ENCODE peak calls at places on chromosomes 1 and 21, in four cellular contexts. B, A, L and E are unnamed samples.

GRCh38 chr1:223886516-223886921 is 40.8 kb upstream of the TP53BP2 start:
- DNase-seq in B (no peak), A (no peak), L (no peak), E (peak; percentile 63)

GRCh38 chr1:213008564-213008963 is 7.1 kb downstream of the ANGEL2 start:
- DNase-seq in B (peak; percentile 17), A (no peak), L (no peak), E (no peak)

GRCh38 chr1:1079408-1080121 is 5.5 kb upstream of the RNF223 start:
- DNase-seq in B (no peak), A (peak; percentile 65), L (peak; percentile 64), E (peak; percentile 79)

GRCh38 chr21:46202592-46203202 is 18.4 kb upstream of the SPATC1L start:
- DNase-seq in B (no peak), A (no peak), L (no peak), E (no peak)

GRCh38 chr21:16587141-16587570 is 857.4 kb downstream of the USP25 start:
- DNase-seq in B (no peak), A (no peak), L (no peak), E (peak; percentile 38)

GRCh38 chr1:9529190-9529589 is 10.1 kb upstream of the SLC25A33 start:
- DNase-seq in B (no peak), A (no peak), L (peak; percentile 69), E (no peak)

GRCh38 chr1:12511516-12512468 is 106.2 kb downstream of the DHRS3 start:
- DNase-seq in B (no peak), A (no peak), L (peak; percentile 51), E (no peak)

GRCh38 chr1:182507685-182508084 is 57.7 kb downstream of the RGSL1 start:
- DNase-seq in B (no peak), A (no peak), L (peak; percentile 4), E (no peak)

GRCh38 chr1:64701071-64701470 is 43.8 kb upstream of the RAVER2 start:
- DNase-seq in B (no peak), A (no peak), L (no peak), E (no peak)

GRCh38 chr1:246483204-246483933 is 23.7 kb downstream of the SMYD3 start:
- DNase-seq in B (no peak), A (no peak), L (no peak), E (no peak)

GRCh38 chr1:15948091-15948591 is 27.8 kb downstream of the ZBTB17 start:
- DNase-seq in B (no peak), A (no peak), L (no peak), E (no peak)

GRCh38 chr1:33312413-33312749 is 8.5 kb downstream of the A3GALT2 start:
- DNase-seq in B (no peak), A (no peak), L (no peak), E (no peak)

GRCh38 chr1:21607549-21608529 is 61.3 kb downstream of the RAP1GAP start:
- DNase-seq in B (peak; percentile 56), A (peak; percentile 100), L (peak; percentile 100), E (peak; percentile 50)

GRCh38 chr1:15961492-15961891 is 14.4 kb downstream of the ZBTB17 start:
- DNase-seq in B (no peak), A (no peak), L (no peak), E (no peak)

GRCh38 chr1:155170101-155170785 is 2.9 kb downstream of the KRTCAP2 start:
- DNase-seq in B (no peak), A (no peak), L (no peak), E (no peak)

GRCh38 chr1:82795503-82796149 is 994.9 kb downstream of the ADGRL2 start:
- DNase-seq in B (no peak), A (no peak), L (no peak), E (no peak)

GRCh38 chr1:47576758-47577115 is 138.9 kb downstream of the FOXD2 start:
- DNase-seq in B (no peak), A (no peak), L (no peak), E (no peak)

GRCh38 chr1:101357444-101357986 is 120.7 kb downstream of the S1PR1 start:
- DNase-seq in B (peak; percentile 95), A (peak; percentile 64), L (peak; percentile 85), E (peak; percentile 74)

GRCh38 chr1:167791281-167792209 is 69.8 kb downstream of the MPZL1 start:
- DNase-seq in B (no peak), A (no peak), L (no peak), E (no peak)

GRCh38 chr1:22452401-22452963 is 831 bp downstream of the ZBTB40 start:
- DNase-seq in B (peak; percentile 9), A (no peak), L (peak; percentile 54), E (no peak)

GRCh38 chr1:186722711-186723309 is 42.6 kb upstream of the PTGS2 start:
- DNase-seq in B (no peak), A (no peak), L (peak; percentile 52), E (peak; percentile 37)

GRCh38 chr1:19208710-19209438 is 1.2 kb downstream of the UBR4 start:
- DNase-seq in B (no peak), A (no peak), L (peak; percentile 17), E (no peak)

GRCh38 chr21:25385912-25386474 is 221.3 kb downstream of the MRPL39 start:
- DNase-seq in B (no peak), A (peak; percentile 49), L (peak; percentile 69), E (peak; percentile 72)

GRCh38 chr1:99919221-99919620 is 50.6 kb upstream of the SLC35A3 start:
- DNase-seq in B (no peak), A (no peak), L (no peak), E (no peak)

GRCh38 chr1:64082459-64082858 is 121.0 kb upstream of the UBE2U start:
- DNase-seq in B (no peak), A (no peak), L (no peak), E (no peak)

GRCh38 chr1:187261637-187262036 is 432.9 kb downstream of the PLA2G4A start:
- DNase-seq in B (no peak), A (no peak), L (no peak), E (no peak)

GRCh38 chr1:203518541-203518940 is 24.6 kb downstream of the OPTC start:
- DNase-seq in B (no peak), A (no peak), L (no peak), E (no peak)

GRCh38 chr1:243924588-243925349 is 74.7 kb upstream of the AKT3 start:
- DNase-seq in B (no peak), A (no peak), L (no peak), E (no peak)

GRCh38 chr1:161994153-161994814 is 29.4 kb downstream of the OLFML2B start:
- DNase-seq in B (no peak), A (no peak), L (no peak), E (no peak)

GRCh38 chr21:42925114-42925907 is at the start of gene ERVH48-1:
- DNase-seq in B (no peak), A (peak; percentile 32), L (peak; percentile 53), E (no peak)

GRCh38 chr1:207335695-207336363 is 14.4 kb downstream of the CD55 start:
- DNase-seq in B (peak; percentile 91), A (no peak), L (no peak), E (no peak)

GRCh38 chr1:212302745-212303383 is 17.7 kb downstream of the PPP2R5A start:
- DNase-seq in B (no peak), A (no peak), L (no peak), E (no peak)

GRCh38 chr1:182527680-182528079 is 61.4 kb downstream of the RNASEL start:
- DNase-seq in B (no peak), A (no peak), L (no peak), E (no peak)

GRCh38 chr1:63486679-63487078 is 36.3 kb downstream of the ITGB3BP start:
- DNase-seq in B (no peak), A (no peak), L (no peak), E (no peak)

DNA sequence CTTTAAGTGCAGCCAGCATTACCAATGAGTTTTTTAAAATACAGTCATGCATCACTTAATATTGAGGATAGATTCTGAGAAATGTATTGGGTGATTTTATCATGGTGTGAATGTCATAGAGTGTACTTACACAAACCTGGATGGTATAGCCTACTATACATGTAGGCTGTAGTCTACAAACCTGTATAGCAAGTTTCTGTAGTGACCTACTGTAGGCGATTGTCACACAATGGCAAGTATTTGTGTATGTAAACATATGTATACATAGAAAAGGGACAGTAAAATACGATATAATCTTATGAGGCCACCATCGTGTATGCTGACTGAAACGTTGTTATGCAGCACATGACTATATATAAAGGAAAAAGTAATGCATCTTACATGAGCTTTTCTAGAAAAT is 48.2 kb downstream of the RPE65 start:
- DNase-seq in B (no peak), A (no peak), L (no peak), E (no peak)
- TF ChIP-seq NR2C2 in B (no peak), A (no peak), L (no peak), E (no peak)

GRCh38 chr1:38454236-38454635 is 405.3 kb downstream of the RRAGC start:
- DNase-seq in B (no peak), A (peak; percentile 52), L (peak; percentile 72), E (no peak)

GRCh38 chr1:38456564-38456876 is 403.1 kb downstream of the RRAGC start:
- DNase-seq in B (no peak), A (no peak), L (no peak), E (no peak)

GRCh38 chr1:38452246-38452645 is 405.7 kb upstream of the POU3F1 start:
- DNase-seq in B (no peak), A (no peak), L (no peak), E (no peak)

GRCh38 chr1:38454749-38455441 is 404.7 kb downstream of the RRAGC start:
- DNase-seq in B (no peak), A (no peak), L (no peak), E (no peak)

GRCh38 chr1:38455829-38456563 is 403.6 kb downstream of the RRAGC start:
- DNase-seq in B (no peak), A (no peak), L (no peak), E (no peak)
- TF ChIP-seq NR2C2 in B (no peak), A (no peak), L (no peak), E (no peak)

GRCh38 chr1:96492236-96492635 is 229.3 kb upstream of the PTBP2 start:
- DNase-seq in B (no peak), A (no peak), L (no peak), E (no peak)
- TF ChIP-seq NR2C2 in B (no peak), A (no peak), L (no peak), E (no peak)

GRCh38 chr1:10860682-10861081 is 64.2 kb upstream of the CASZ1 start:
- DNase-seq in B (no peak), A (no peak), L (no peak), E (no peak)
- TF ChIP-seq NR2C2 in B (no peak), A (no peak), L (no peak), E (no peak)

GRCh38 chr1:96820111-96820510 is 98.5 kb downstream of the PTBP2 start:
- DNase-seq in B (no peak), A (no peak), L (no peak), E (no peak)
- TF ChIP-seq NR2C2 in B (no peak), A (no peak), L (no peak), E (no peak)

GRCh38 chr1:236869911-236870310 is 74.8 kb downstream of the MTR start:
- DNase-seq in B (no peak), A (no peak), L (no peak), E (no peak)
- TF ChIP-seq NR2C2 in B (no peak), A (no peak), L (no peak), E (no peak)